ENCODE peak calls at places on chromosomes 11 and 22, in seven cellular contexts. One of them, this sample, is unnamed.

GRCh38 chr22:49845666-49846459 is 7.8 kb upstream of the ZBED4 start:
- DNase-seq in effector memory CD4-positive, alpha-beta T cell: no peak
- DNase-seq in stomach: no peak
- DNase-seq in cardiac muscle cell: no peak
- DNase-seq in hepatocyte: no peak
- DNase-seq in mesenchymal stem cell: no peak
- DNase-seq in WERI-Rb-1: no peak
- DNase-seq in this sample: no peak

GRCh38 chr22:50186181-50186731 is 543 bp downstream of the TRABD start:
- DNase-seq in hepatocyte: no peak
- DNase-seq in WERI-Rb-1: no peak
- DNase-seq in effector memory CD4-positive, alpha-beta T cell: no peak
- DNase-seq in mesenchymal stem cell: no peak
- DNase-seq in cardiac muscle cell: peak; percentile 24
- DNase-seq in stomach: no peak
- DNase-seq in this sample: no peak

GRCh38 chr22:21791635-21792625 is 56.3 kb upstream of the YPEL1 start:
- DNase-seq in cardiac muscle cell: no peak
- DNase-seq in effector memory CD4-positive, alpha-beta T cell: no peak
- DNase-seq in hepatocyte: no peak
- DNase-seq in stomach: no peak
- DNase-seq in WERI-Rb-1: no peak
- DNase-seq in mesenchymal stem cell: no peak
- DNase-seq in this sample: no peak

GRCh38 chr22:43426816-43427215 is 15.0 kb downstream of the MPPED1 start:
- DNase-seq in cardiac muscle cell: no peak
- DNase-seq in stomach: no peak
- DNase-seq in effector memory CD4-positive, alpha-beta T cell: no peak
- DNase-seq in mesenchymal stem cell: no peak
- DNase-seq in hepatocyte: no peak
- DNase-seq in WERI-Rb-1: no peak
- DNase-seq in this sample: no peak

GRCh38 chr11:134975866-134976265 is 563.8 kb upstream of the B3GAT1 start:
- DNase-seq in cardiac muscle cell: no peak
- DNase-seq in stomach: no peak
- DNase-seq in mesenchymal stem cell: no peak
- DNase-seq in WERI-Rb-1: no peak
- DNase-seq in hepatocyte: no peak
- DNase-seq in effector memory CD4-positive, alpha-beta T cell: no peak
- DNase-seq in this sample: no peak

GRCh38 chr11:104000798-104001197 is 35.6 kb upstream of the DDI1 start:
- DNase-seq in stomach: no peak
- DNase-seq in effector memory CD4-positive, alpha-beta T cell: no peak
- DNase-seq in mesenchymal stem cell: no peak
- DNase-seq in cardiac muscle cell: no peak
- DNase-seq in WERI-Rb-1: no peak
- DNase-seq in hepatocyte: no peak
- DNase-seq in this sample: no peak

GRCh38 chr11:129972596-129972995 is 30.0 kb downstream of the PRDM10 start:
- DNase-seq in effector memory CD4-positive, alpha-beta T cell: no peak
- DNase-seq in cardiac muscle cell: no peak
- DNase-seq in WERI-Rb-1: no peak
- DNase-seq in mesenchymal stem cell: no peak
- DNase-seq in stomach: no peak
- DNase-seq in hepatocyte: no peak
- DNase-seq in this sample: no peak

GRCh38 chr11:129317564-129317963 is 58.1 kb upstream of the BARX2 start:
- DNase-seq in stomach: no peak
- DNase-seq in WERI-Rb-1: no peak
- DNase-seq in mesenchymal stem cell: no peak
- DNase-seq in hepatocyte: peak; percentile 42
- DNase-seq in effector memory CD4-positive, alpha-beta T cell: no peak
- DNase-seq in cardiac muscle cell: no peak
- DNase-seq in this sample: no peak

GRCh38 chr11:114892381-114893197 is 214.3 kb downstream of the NXPE2 start:
- DNase-seq in mesenchymal stem cell: no peak
- DNase-seq in WERI-Rb-1: peak; percentile 33
- DNase-seq in cardiac muscle cell: no peak
- DNase-seq in effector memory CD4-positive, alpha-beta T cell: no peak
- DNase-seq in stomach: no peak
- DNase-seq in hepatocyte: no peak
- DNase-seq in this sample: no peak

GRCh38 chr11:83156150-83156995 is 558 bp upstream of the PCF11 start:
- DNase-seq in effector memory CD4-positive, alpha-beta T cell: peak; percentile 98
- DNase-seq in WERI-Rb-1: peak; percentile 99
- DNase-seq in cardiac muscle cell: peak; percentile 100
- DNase-seq in mesenchymal stem cell: peak; percentile 100
- DNase-seq in hepatocyte: peak; percentile 99
- DNase-seq in stomach: peak; percentile 99
- DNase-seq in this sample: peak; percentile 99

GRCh38 chr11:130371004-130371590 is 56.4 kb upstream of the ZBTB44 start:
- DNase-seq in mesenchymal stem cell: no peak
- DNase-seq in stomach: no peak
- DNase-seq in cardiac muscle cell: no peak
- DNase-seq in effector memory CD4-positive, alpha-beta T cell: no peak
- DNase-seq in hepatocyte: no peak
- DNase-seq in WERI-Rb-1: no peak
- DNase-seq in this sample: no peak

GRCh38 chr11:57311109-57311936 is 13.4 kb downstream of the TNKS1BP1 start:
- DNase-seq in stomach: peak; percentile 94
- DNase-seq in mesenchymal stem cell: peak; percentile 97
- DNase-seq in WERI-Rb-1: peak; percentile 94
- DNase-seq in cardiac muscle cell: peak; percentile 85
- DNase-seq in effector memory CD4-positive, alpha-beta T cell: no peak
- DNase-seq in hepatocyte: peak; percentile 96
- DNase-seq in this sample: peak; percentile 98

GRCh38 chr11:129282634-129283033 is 90.5 kb upstream of the ARHGAP32 start:
- DNase-seq in stomach: no peak
- DNase-seq in WERI-Rb-1: no peak
- DNase-seq in effector memory CD4-positive, alpha-beta T cell: no peak
- DNase-seq in hepatocyte: no peak
- DNase-seq in mesenchymal stem cell: no peak
- DNase-seq in cardiac muscle cell: no peak
- DNase-seq in this sample: no peak

GRCh38 chr11:128039140-128040021 is 548.0 kb downstream of the ETS1 start:
- DNase-seq in hepatocyte: no peak
- DNase-seq in cardiac muscle cell: no peak
- DNase-seq in mesenchymal stem cell: peak; percentile 52
- DNase-seq in stomach: peak; percentile 43
- DNase-seq in effector memory CD4-positive, alpha-beta T cell: peak; percentile 64
- DNase-seq in WERI-Rb-1: no peak
- DNase-seq in this sample: no peak

DNA sequence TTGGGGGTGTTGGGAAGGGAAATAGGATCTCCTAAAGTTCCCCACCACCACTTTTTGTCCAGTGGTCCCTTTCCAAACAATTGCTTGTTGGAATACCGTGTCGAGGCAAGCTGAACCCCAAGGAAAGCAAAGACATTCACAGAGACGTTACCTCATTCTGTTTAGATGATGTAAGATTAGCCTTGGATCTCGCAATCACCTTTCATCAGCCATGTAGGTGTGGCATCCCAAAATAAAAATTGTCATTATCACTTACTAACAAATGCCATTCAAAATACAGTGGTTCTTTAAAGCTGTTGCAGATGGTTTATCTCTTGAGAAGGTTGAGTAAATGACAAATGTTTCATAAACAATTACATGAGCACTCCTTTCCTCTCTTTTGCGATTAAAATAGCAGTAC is 86.5 kb upstream of the SLC25A18 start:
- DNase-seq in effector memory CD4-positive, alpha-beta T cell: no peak
- DNase-seq in stomach: no peak
- DNase-seq in mesenchymal stem cell: no peak
- DNase-seq in hepatocyte: no peak
- DNase-seq in WERI-Rb-1: no peak
- DNase-seq in cardiac muscle cell: no peak
- DNase-seq in this sample: no peak
- H3K27ac ChIP-seq in effector memory CD4-positive, alpha-beta T cell: no peak overlapping the region
- H3K27ac ChIP-seq in stomach: no peak overlapping the region
- H3K27ac ChIP-seq in mesenchymal stem cell: no peak overlapping the region
- H3K27ac ChIP-seq in hepatocyte: peak overlapping the region; percentile 72
- H3K27ac ChIP-seq in WERI-Rb-1: no peak overlapping the region
- H3K27ac ChIP-seq in cardiac muscle cell: peak overlapping the region; percentile 83
- H3K27ac ChIP-seq in this sample: no peak overlapping the region

DNA sequence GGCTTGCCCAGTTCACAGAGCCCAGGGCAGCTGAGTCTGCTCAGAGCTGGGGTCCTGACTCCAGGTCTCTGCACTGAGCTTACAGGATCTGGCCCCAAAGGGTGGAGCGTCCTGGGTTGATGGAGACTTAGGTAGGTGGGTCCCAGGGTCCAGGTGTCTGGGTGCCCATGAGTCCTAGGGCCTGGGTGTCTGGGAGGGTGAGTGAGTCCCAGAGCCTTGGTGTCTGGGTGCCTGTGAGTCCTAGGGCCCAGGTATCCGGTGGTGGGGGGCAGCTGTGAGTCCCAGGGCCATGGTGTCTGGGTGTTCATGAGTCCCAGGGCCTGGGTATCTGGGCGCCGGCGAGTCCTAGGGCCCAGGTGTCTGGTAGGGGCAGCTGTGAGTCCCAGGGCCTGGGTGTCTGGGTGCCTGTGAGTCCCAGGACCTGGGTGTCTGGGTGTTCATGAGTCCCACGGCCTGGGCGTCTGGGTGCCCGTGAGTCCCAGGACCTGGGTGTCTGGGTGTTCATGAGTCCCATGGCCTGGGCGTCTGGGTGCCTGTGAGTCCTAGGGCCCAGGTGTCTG is 1505.6 kb downstream of the BRD1 start:
- DNase-seq in stomach: no peak
- DNase-seq in hepatocyte: no peak
- DNase-seq in WERI-Rb-1: no peak
- DNase-seq in cardiac muscle cell: no peak
- DNase-seq in mesenchymal stem cell: no peak
- DNase-seq in effector memory CD4-positive, alpha-beta T cell: no peak
- DNase-seq in this sample: no peak
- H3K9me3 ChIP-seq in stomach: no peaks in the 10 kb centered on the region
- H3K9me3 ChIP-seq in hepatocyte: no peaks in the 10 kb centered on the region
- H3K9me3 ChIP-seq in WERI-Rb-1: peaks cover 15% of the 10 kb centered on the region
- H3K9me3 ChIP-seq in cardiac muscle cell: no peaks in the 10 kb centered on the region
- H3K9me3 ChIP-seq in mesenchymal stem cell: peaks cover 3% of the 10 kb centered on the region
- H3K9me3 ChIP-seq in effector memory CD4-positive, alpha-beta T cell: no peaks in the 10 kb centered on the region
- H3K9me3 ChIP-seq in this sample: no peaks in the 10 kb centered on the region

DNA sequence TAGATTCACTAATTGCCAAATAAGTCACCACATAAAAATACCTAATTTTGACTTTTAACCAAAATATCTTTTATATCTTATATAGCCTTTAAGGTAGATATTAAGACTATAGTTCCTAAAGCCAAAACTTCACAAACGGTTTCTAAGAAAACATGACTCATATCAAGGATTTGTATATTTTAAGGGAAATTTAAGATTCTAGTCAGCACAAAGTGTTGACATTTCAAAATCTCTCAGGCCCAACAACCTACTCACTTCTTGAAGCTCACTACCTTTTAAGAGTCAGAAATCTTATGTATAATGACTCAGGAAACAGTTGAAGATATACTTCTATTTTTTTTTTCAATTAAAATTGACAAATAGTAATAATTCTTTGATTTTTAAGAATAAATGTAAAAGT is 221.9 kb downstream of the SBF2 start:
- DNase-seq in stomach: no peak
- DNase-seq in mesenchymal stem cell: peak; percentile 24
- DNase-seq in hepatocyte: no peak
- DNase-seq in WERI-Rb-1: no peak
- DNase-seq in cardiac muscle cell: no peak
- DNase-seq in effector memory CD4-positive, alpha-beta T cell: no peak
- DNase-seq in this sample: no peak
- H3K27ac ChIP-seq in stomach: no peak overlapping the region
- H3K27ac ChIP-seq in mesenchymal stem cell: no peak overlapping the region
- H3K27ac ChIP-seq in hepatocyte: no peak overlapping the region
- H3K27ac ChIP-seq in WERI-Rb-1: no peak overlapping the region
- H3K27ac ChIP-seq in cardiac muscle cell: no peak overlapping the region
- H3K27ac ChIP-seq in effector memory CD4-positive, alpha-beta T cell: no peak overlapping the region
- H3K27ac ChIP-seq in this sample: no peak overlapping the region

GRCh38 chr22:47618180-47618579 is 855.7 kb downstream of the TBC1D22A start:
- DNase-seq in stomach: peak; percentile 21
- DNase-seq in WERI-Rb-1: peak; percentile 30
- DNase-seq in effector memory CD4-positive, alpha-beta T cell: no peak
- DNase-seq in cardiac muscle cell: no peak
- DNase-seq in hepatocyte: no peak
- DNase-seq in mesenchymal stem cell: no peak
- DNase-seq in this sample: no peak

GRCh38 chr22:47615051-47615450 is 852.6 kb downstream of the TBC1D22A start:
- DNase-seq in cardiac muscle cell: no peak
- DNase-seq in WERI-Rb-1: no peak
- DNase-seq in mesenchymal stem cell: no peak
- DNase-seq in hepatocyte: no peak
- DNase-seq in effector memory CD4-positive, alpha-beta T cell: no peak
- DNase-seq in stomach: no peak
- DNase-seq in this sample: no peak

GRCh38 chr22:47618611-47619010 is 856.2 kb downstream of the TBC1D22A start:
- DNase-seq in cardiac muscle cell: no peak
- DNase-seq in effector memory CD4-positive, alpha-beta T cell: no peak
- DNase-seq in WERI-Rb-1: no peak
- DNase-seq in hepatocyte: no peak
- DNase-seq in stomach: no peak
- DNase-seq in mesenchymal stem cell: no peak
- DNase-seq in this sample: no peak

GRCh38 chr22:47617186-47617585 is 854.7 kb downstream of the TBC1D22A start:
- DNase-seq in mesenchymal stem cell: no peak
- DNase-seq in hepatocyte: no peak
- DNase-seq in effector memory CD4-positive, alpha-beta T cell: no peak
- DNase-seq in cardiac muscle cell: no peak
- DNase-seq in stomach: no peak
- DNase-seq in WERI-Rb-1: no peak
- DNase-seq in this sample: no peak

DNA sequence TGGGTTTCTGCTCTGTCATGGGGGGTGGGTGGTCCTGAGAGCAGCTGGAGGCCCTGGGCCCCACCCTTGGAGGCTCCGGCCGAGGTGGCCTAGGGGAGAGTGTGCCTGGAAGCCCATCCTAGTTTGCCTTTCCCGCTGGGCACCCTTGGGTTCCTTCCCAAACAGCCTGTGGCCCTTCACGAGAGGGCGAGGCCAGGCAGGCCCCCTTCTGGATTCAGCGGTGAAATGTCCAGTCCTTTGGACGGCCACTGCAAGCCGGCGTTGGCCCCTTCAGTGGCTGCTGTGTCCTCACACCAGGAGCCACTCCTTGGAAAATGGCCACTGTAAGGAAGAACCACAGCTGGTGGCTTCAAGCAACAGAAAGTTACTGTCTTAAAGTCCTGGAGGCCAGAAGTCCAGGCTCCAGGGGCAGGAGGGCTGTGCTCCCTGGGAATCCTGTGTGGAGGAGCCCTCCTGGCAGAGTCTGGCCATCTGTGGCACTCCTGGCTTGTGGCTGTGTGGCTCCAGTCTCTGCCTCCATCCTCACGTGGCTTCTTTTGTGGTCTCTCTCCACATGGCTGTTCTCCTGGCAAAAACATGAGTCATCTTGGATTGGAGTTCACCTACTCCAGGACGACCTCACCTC is 854.1 kb downstream of the TBC1D22A start:
- DNase-seq in hepatocyte: no peak
- DNase-seq in mesenchymal stem cell: no peak
- DNase-seq in effector memory CD4-positive, alpha-beta T cell: no peak
- DNase-seq in WERI-Rb-1: no peak
- DNase-seq in cardiac muscle cell: no peak
- DNase-seq in stomach: peak; percentile 14
- DNase-seq in this sample: no peak
- H3K9me3 ChIP-seq in hepatocyte: no peaks in the 10 kb centered on the region
- H3K9me3 ChIP-seq in mesenchymal stem cell: no peaks in the 10 kb centered on the region
- H3K9me3 ChIP-seq in effector memory CD4-positive, alpha-beta T cell: no peaks in the 10 kb centered on the region
- H3K9me3 ChIP-seq in WERI-Rb-1: no peaks in the 10 kb centered on the region
- H3K9me3 ChIP-seq in cardiac muscle cell: no peaks in the 10 kb centered on the region
- H3K9me3 ChIP-seq in stomach: no peaks in the 10 kb centered on the region
- H3K9me3 ChIP-seq in this sample: no peaks in the 10 kb centered on the region

This sample was measured in right lobe of liver.